ENCODE peak calls at places on chromosomes 13 and 19, in four cellular contexts. W, K, N and L are unnamed samples.

GRCh38 chr19:16143399-16144215 is at the start of gene HSH2D:
- DNase-seq in W (no peak), K (peak), N (peak), L (no peak)

GRCh38 chr19:43721469-43722048 is 5.7 kb downstream of the IRGC start:
- DNase-seq in W (no peak), K (no peak), N (no peak), L (no peak)

GRCh38 chr13:59356607-59357006 is 807.1 kb downstream of the DIAPH3 start:
- DNase-seq in W (no peak), K (no peak), N (no peak), L (no peak)

GRCh38 chr19:4717191-4717965 is 6.3 kb downstream of the DPP9 start:
- DNase-seq in W (no peak), K (no peak), N (no peak), L (peak)

GRCh38 chr13:101627556-101627943 is 175.1 kb downstream of the ITGBL1 start:
- DNase-seq in W (no peak), K (no peak), N (no peak), L (no peak)

GRCh38 chr13:88623150-88623549 is 952.0 kb downstream of the SLITRK5 start:
- DNase-seq in W (no peak), K (no peak), N (no peak), L (no peak)

GRCh38 chr13:35014606-35015005 is 72.5 kb downstream of the NBEA start:
- DNase-seq in W (no peak), K (no peak), N (peak), L (no peak)

GRCh38 chr13:102295316-102296048 is 106.4 kb downstream of the FGF14 start:
- DNase-seq in W (no peak), K (no peak), N (no peak), L (no peak)

GRCh38 chr19:36113895-36114762 is 546 bp downstream of the POLR2I start:
- DNase-seq in W (peak), K (no peak), N (peak), L (peak)

GRCh38 chr19:6761053-6761676 is 6.1 kb downstream of the SH2D3A start:
- DNase-seq in W (peak), K (no peak), N (no peak), L (peak)

GRCh38 chr19:55005684-55006488 is 32.2 kb downstream of the GP6 start:
- DNase-seq in W (peak), K (peak), N (no peak), L (peak)

DNA sequence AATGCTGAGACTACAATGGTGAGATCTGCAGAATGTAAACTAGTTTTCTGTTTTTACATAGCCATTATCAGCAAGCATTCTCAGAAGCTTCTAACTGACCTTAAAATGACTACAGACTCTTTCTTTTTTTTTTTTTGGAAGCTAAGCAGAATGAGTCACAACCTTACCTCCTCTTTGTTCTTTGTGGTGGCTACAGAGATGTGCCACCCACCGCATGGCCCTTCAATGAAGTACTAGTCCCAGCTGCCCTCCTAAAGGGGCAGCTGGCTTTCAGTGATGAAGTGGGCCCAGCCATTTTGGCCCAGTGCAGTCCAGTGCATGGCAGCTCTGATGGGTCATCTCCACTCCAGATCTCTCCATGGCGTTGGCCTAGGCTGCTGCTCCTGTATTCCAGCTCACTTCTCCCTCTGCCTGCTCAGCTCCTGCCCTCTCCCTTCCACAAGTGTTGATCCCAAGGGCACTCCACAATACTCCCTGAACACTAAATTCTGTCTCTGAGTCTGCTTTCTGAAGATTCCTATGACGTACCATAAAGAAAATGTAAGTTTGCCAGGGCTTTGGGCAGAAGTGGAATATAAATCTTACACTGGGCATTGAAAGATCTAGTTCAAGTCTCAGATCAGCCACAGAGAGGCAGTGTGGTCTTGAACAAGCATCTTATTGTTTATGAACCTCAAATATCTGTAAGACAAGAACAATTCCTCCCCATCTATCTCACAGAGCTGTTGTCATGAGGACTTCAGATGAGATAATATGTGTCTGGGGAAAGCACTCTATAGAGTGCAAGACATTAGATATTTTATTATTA is 85.6 kb downstream of the RXFP2 start:
- DNase-seq in W (no peak), K (peak), N (no peak), L (no peak)
- TF ChIP-seq USF1 in W (no peak), K (no peak), N (no peak), L (no peak)

DNA sequence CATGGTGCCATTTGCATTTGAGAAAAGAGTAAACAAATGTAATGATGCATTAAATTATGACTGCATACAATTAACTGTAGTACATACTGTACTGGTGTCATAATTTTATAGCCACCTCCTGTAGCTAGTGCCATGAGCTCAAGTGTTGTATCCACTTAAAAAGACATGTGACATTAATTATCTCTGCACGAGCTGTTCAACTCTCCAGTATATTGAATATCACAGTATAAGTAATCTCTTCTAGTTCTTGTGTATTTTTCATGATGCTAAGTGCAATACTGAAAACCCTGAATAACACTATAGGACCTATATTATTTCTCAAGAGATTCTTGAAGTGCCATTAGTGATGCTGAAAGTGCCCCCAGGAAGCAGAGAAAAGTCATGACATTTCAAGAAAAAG is 387.3 kb downstream of the PCDH17 start:
- DNase-seq in W (no peak), K (no peak), N (no peak), L (no peak)
- TF ChIP-seq USF1 in W (no peak), K (no peak), N (no peak), L (no peak)

GRCh38 chr19:39996811-39997594 is at the start of gene ZNF546:
- DNase-seq in W (peak), K (peak), N (peak), L (peak)
- TF ChIP-seq USF1 in W (no peak), K (no peak), N (no peak), L (no peak)

GRCh38 chr13:79445968-79446645 is 34.8 kb upstream of the NDFIP2 start:
- DNase-seq in W (no peak), K (no peak), N (peak), L (no peak)

GRCh38 chr13:79450110-79450509 is 30.8 kb upstream of the NDFIP2 start:
- DNase-seq in W (no peak), K (no peak), N (no peak), L (no peak)

GRCh38 chr13:79447141-79447540 is 33.8 kb upstream of the NDFIP2 start:
- DNase-seq in W (no peak), K (no peak), N (no peak), L (no peak)

GRCh38 chr13:79448413-79448812 is 32.5 kb upstream of the NDFIP2 start:
- DNase-seq in W (no peak), K (no peak), N (no peak), L (no peak)

DNA sequence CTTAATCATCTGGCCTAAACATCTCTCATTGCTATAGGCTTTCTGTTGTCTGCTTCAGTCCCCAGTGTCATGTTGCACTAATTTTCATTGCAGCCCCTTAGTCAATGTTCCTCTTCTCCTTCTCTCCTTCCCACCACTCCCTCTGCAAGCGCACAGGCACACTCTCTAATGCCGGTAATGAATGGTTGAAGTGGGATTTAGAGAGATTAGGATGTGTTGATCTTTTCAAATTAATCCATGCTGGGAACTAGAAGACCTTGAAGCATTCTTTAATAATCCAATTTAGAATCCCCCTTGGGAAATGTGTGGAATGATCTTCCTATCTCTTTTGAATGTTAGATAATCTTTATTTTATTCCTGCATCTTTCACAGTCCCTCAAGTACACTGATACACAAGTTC is 33.2 kb upstream of the NDFIP2 start:
- DNase-seq in W (no peak), K (no peak), N (no peak), L (no peak)
- TF ChIP-seq USF1 in W (no peak), K (no peak), N (no peak), L (no peak)

GRCh38 chr19:41671481-41671880 is 16.6 kb downstream of the CEACAM7 start:
- DNase-seq in W (no peak), K (no peak), N (no peak), L (no peak)
- TF ChIP-seq USF1 in W (no peak), K (no peak), N (no peak), L (no peak)

DNA sequence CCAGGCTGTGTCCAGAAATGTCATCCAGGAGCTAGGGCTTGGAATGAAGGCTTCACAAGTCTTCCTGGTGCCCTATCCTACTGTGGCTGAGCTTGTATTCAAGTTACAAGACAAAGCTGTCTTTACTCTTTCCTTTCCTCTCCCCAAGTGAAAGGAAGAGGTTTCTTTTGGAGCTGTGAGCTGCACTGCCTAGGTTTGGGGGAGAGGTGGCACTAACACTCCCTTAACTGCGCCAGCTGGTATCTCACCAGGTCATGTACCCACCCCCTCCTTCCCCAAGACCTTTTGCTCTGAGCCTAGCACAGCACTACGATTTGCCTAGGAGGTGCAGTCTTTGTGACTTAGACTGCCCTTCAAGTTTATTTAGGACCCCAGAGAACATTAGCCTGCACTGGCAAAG is 2053.6 kb upstream of the PRR20A start:
- DNase-seq in W (no peak), K (no peak), N (no peak), L (no peak)
- TF ChIP-seq USF1 in W (no peak), K (no peak), N (no peak), L (no peak)

GRCh38 chr13:79273045-79273444 is 133.0 kb downstream of the RBM26 start:
- DNase-seq in W (no peak), K (no peak), N (no peak), L (no peak)

GRCh38 chr13:79270859-79271258 is 135.2 kb downstream of the RBM26 start:
- DNase-seq in W (no peak), K (no peak), N (no peak), L (no peak)

GRCh38 chr13:79267560-79267959 is 138.5 kb downstream of the RBM26 start:
- DNase-seq in W (no peak), K (no peak), N (no peak), L (no peak)

DNA sequence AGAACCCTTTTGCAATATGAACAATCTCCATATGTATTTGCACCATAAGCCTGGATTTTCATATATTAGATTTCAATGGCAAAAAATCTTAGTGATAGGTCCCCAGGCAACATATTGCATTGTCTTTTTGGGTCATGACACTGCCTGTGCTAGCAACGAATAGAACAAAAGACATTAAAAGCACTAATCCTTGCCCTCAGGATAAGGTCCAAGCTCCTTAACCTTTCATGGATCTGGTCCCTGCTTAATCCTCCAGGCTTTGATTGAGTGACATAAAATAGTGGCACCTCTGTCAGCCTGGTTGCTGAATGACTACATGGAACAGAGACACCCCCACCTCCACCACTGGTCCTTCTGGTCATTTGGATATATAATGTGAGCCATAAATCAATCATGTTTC is 134.4 kb downstream of the RBM26 start:
- DNase-seq in W (no peak), K (no peak), N (no peak), L (no peak)
- TF ChIP-seq USF1 in W (no peak), K (no peak), N (no peak), L (no peak)

DNA sequence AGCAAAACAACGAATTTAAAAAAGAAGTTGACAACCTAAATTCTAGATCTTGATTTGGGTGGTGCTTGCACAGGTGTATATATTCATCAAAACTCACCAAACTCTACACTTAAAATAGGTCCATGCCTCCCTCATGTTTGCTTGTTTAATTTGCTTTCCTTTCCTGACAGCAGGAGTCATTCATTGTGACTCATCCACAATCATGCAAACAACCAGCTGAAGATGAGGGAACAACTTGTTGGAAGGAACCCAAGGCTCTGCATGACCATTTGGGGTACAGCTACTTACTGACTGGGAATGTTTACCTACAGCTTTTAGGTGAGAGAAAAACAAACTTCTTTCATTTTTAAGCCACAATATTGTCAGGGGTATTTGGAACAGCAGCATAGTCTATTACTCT is 96.6 kb downstream of the RXFP2 start:
- DNase-seq in W (no peak), K (no peak), N (no peak), L (no peak)
- TF ChIP-seq USF1 in W (no peak), K (no peak), N (no peak), L (no peak)